ENCODE peak calls at places on chromosomes 2 and 18, in eight cellular contexts. M is NCI-H1694, Z is brain microvascular endothelial cell, Q is NCI-H460, X is SK-MEL-5, N is memory B cell, K is T-helper 2 cell, W is EH. P is an unnamed sample.

GRCh38 chr2:226330206-226330605 is 469.4 kb downstream of the IRS1 start:
- DNase-seq in M (no peak), Z (no peak), Q (no peak), X (no peak), N (no peak), K (no peak), W (no peak), P (no peak)

GRCh38 chr2:239727182-239727775 is 297.9 kb downstream of the NDUFA10 start:
- DNase-seq in M (no peak), Z (no peak), Q (no peak), X (no peak), N (no peak), K (no peak), W (no peak), P (no peak)

GRCh38 chr2:113818382-113818951 is 62.0 kb upstream of the SLC35F5 start:
- DNase-seq in M (no peak), Z (peak), Q (peak), X (peak), N (no peak), K (no peak), W (peak), P (peak)

GRCh38 chr2:235747868-235748144 is 254.0 kb downstream of the AGAP1 start:
- DNase-seq in M (peak), Z (no peak), Q (no peak), X (no peak), N (no peak), K (no peak), W (peak), P (no peak)

GRCh38 chr2:28635251-28635650 is 116.4 kb upstream of the PPP1CB start:
- DNase-seq in M (no peak), Z (peak), Q (no peak), X (no peak), N (no peak), K (no peak), W (no peak), P (no peak)

GRCh38 chr18:44592639-44593038 is 88.0 kb upstream of the SETBP1 start:
- DNase-seq in M (no peak), Z (peak), Q (no peak), X (peak), N (no peak), K (no peak), W (peak), P (peak)

GRCh38 chr2:75003773-75004172 is 45.3 kb downstream of the POLE4 start:
- DNase-seq in M (no peak), Z (no peak), Q (no peak), X (peak), N (no peak), K (no peak), W (peak), P (peak)

GRCh38 chr2:229201522-229201921 is 69.6 kb downstream of the PID1 start:
- DNase-seq in M (no peak), Z (no peak), Q (no peak), X (no peak), N (no peak), K (no peak), W (no peak), P (no peak)

GRCh38 chr18:46607926-46608325 is 49.1 kb downstream of the LOXHD1 start:
- DNase-seq in M (no peak), Z (no peak), Q (no peak), X (no peak), N (no peak), K (no peak), W (no peak), P (no peak)

GRCh38 chr2:140658766-140659165 is 1472.0 kb downstream of the LRP1B start:
- DNase-seq in M (peak), Z (no peak), Q (no peak), X (no peak), N (no peak), K (no peak), W (no peak), P (no peak)

GRCh38 chr2:15313657-15314056 is 247.5 kb downstream of the NBAS start:
- DNase-seq in M (peak), Z (peak), Q (no peak), X (no peak), N (no peak), K (no peak), W (peak), P (peak)

GRCh38 chr2:30323499-30323898 is 92.2 kb downstream of the LBH start:
- DNase-seq in M (no peak), Z (no peak), Q (no peak), X (no peak), N (no peak), K (no peak), W (no peak), P (no peak)

GRCh38 chr2:208363485-208363884 is 43.1 kb upstream of the PTH2R start:
- DNase-seq in M (no peak), Z (peak), Q (no peak), X (no peak), N (no peak), K (no peak), W (peak), P (peak)

GRCh38 chr2:217127744-217128143 is 267.9 kb upstream of the TNP1 start:
- DNase-seq in M (no peak), Z (no peak), Q (no peak), X (no peak), N (no peak), K (no peak), W (peak), P (peak)

GRCh38 chr18:79930020-79930642 is 21.3 kb downstream of the SLC66A2 start:
- DNase-seq in M (no peak), Z (no peak), Q (no peak), X (no peak), N (no peak), K (no peak), W (no peak), P (peak)

GRCh38 chr2:69012310-69013122 is 463 bp upstream of the ANTXR1 start:
- DNase-seq in M (peak), Z (peak), Q (peak), X (peak), N (peak), K (no peak), W (peak), P (peak)